ENCODE peak calls at places on chromosomes 13 and 19, in five cellular contexts. One of them, this sample, is unnamed.

GRCh38 chr19:5621311-5621944 is 1.1 kb downstream of the SAFB2 start:
- DNase-seq in CD8-positive, alpha-beta T cell: no peak
- DNase-seq in heart left ventricle: no peak
- DNase-seq in fibroblast of the aortic adventitia: peak; percentile 13
- DNase-seq in lower lobe of right lung: no peak
- DNase-seq in this sample: no peak

GRCh38 chr13:97385146-97385545 is 48.8 kb upstream of the RAP2A start:
- DNase-seq in CD8-positive, alpha-beta T cell: no peak
- DNase-seq in heart left ventricle: no peak
- DNase-seq in fibroblast of the aortic adventitia: no peak
- DNase-seq in lower lobe of right lung: no peak
- DNase-seq in this sample: no peak

GRCh38 chr19:23399443-23399842 is 4.2 kb upstream of the ZNF91 start:
- DNase-seq in CD8-positive, alpha-beta T cell: no peak
- DNase-seq in heart left ventricle: no peak
- DNase-seq in fibroblast of the aortic adventitia: no peak
- DNase-seq in lower lobe of right lung: no peak
- DNase-seq in this sample: no peak

GRCh38 chr19:46060012-46060411 is 19.2 kb upstream of the IGFL4 start:
- DNase-seq in CD8-positive, alpha-beta T cell: no peak
- DNase-seq in heart left ventricle: no peak
- DNase-seq in fibroblast of the aortic adventitia: no peak
- DNase-seq in lower lobe of right lung: no peak
- DNase-seq in this sample: no peak

GRCh38 chr19:2425622-2426581 is 1.5 kb downstream of the TIMM13 start:
- DNase-seq in CD8-positive, alpha-beta T cell: no peak
- DNase-seq in heart left ventricle: no peak
- DNase-seq in fibroblast of the aortic adventitia: no peak
- DNase-seq in lower lobe of right lung: no peak
- DNase-seq in this sample: no peak

GRCh38 chr13:99375806-99376080 is 68.5 kb upstream of the GPR183 start:
- DNase-seq in CD8-positive, alpha-beta T cell: no peak
- DNase-seq in heart left ventricle: no peak
- DNase-seq in fibroblast of the aortic adventitia: no peak
- DNase-seq in lower lobe of right lung: no peak
- DNase-seq in this sample: no peak

GRCh38 chr19:18274776-18275356 is 614 bp upstream of the IQCN start:
- DNase-seq in CD8-positive, alpha-beta T cell: no peak
- DNase-seq in heart left ventricle: peak; percentile 93
- DNase-seq in fibroblast of the aortic adventitia: peak; percentile 91
- DNase-seq in lower lobe of right lung: peak; percentile 79
- DNase-seq in this sample: no peak

GRCh38 chr19:484494-484893 is 11.8 kb upstream of the MADCAM1 start:
- DNase-seq in CD8-positive, alpha-beta T cell: no peak
- DNase-seq in heart left ventricle: no peak
- DNase-seq in fibroblast of the aortic adventitia: no peak
- DNase-seq in lower lobe of right lung: no peak
- DNase-seq in this sample: no peak

GRCh38 chr13:99572921-99573320 is 71.6 kb downstream of the TM9SF2 start:
- DNase-seq in CD8-positive, alpha-beta T cell: no peak
- DNase-seq in heart left ventricle: no peak
- DNase-seq in fibroblast of the aortic adventitia: peak; percentile 9
- DNase-seq in lower lobe of right lung: no peak
- DNase-seq in this sample: no peak

GRCh38 chr19:39133431-39134270 is 8.1 kb downstream of the PAK4 start:
- DNase-seq in CD8-positive, alpha-beta T cell: no peak
- DNase-seq in heart left ventricle: no peak
- DNase-seq in fibroblast of the aortic adventitia: no peak
- DNase-seq in lower lobe of right lung: no peak
- DNase-seq in this sample: no peak

GRCh38 chr19:31338069-31338767 is 11.0 kb downstream of the TSHZ3 start:
- DNase-seq in CD8-positive, alpha-beta T cell: no peak
- DNase-seq in heart left ventricle: peak; percentile 69
- DNase-seq in fibroblast of the aortic adventitia: peak; percentile 75
- DNase-seq in lower lobe of right lung: no peak
- DNase-seq in this sample: no peak

GRCh38 chr13:28717170-28717569 is 1.6 kb downstream of the SLC46A3 start:
- DNase-seq in CD8-positive, alpha-beta T cell: no peak
- DNase-seq in heart left ventricle: no peak
- DNase-seq in fibroblast of the aortic adventitia: no peak
- DNase-seq in lower lobe of right lung: no peak
- DNase-seq in this sample: no peak

GRCh38 chr13:37747071-37747612 is 122.4 kb downstream of the TRPC4 start:
- DNase-seq in CD8-positive, alpha-beta T cell: no peak
- DNase-seq in heart left ventricle: no peak
- DNase-seq in fibroblast of the aortic adventitia: peak; percentile 71
- DNase-seq in lower lobe of right lung: no peak
- DNase-seq in this sample: no peak

GRCh38 chr13:43140985-43141384 is 117.6 kb downstream of the DNAJC15 start:
- DNase-seq in CD8-positive, alpha-beta T cell: no peak
- DNase-seq in heart left ventricle: no peak
- DNase-seq in fibroblast of the aortic adventitia: no peak
- DNase-seq in lower lobe of right lung: no peak
- DNase-seq in this sample: no peak

GRCh38 chr13:25699056-25699455 is 327.3 kb downstream of the ATP8A2 start:
- DNase-seq in CD8-positive, alpha-beta T cell: no peak
- DNase-seq in heart left ventricle: no peak
- DNase-seq in fibroblast of the aortic adventitia: no peak
- DNase-seq in lower lobe of right lung: no peak
- DNase-seq in this sample: no peak

GRCh38 chr13:54445865-54446264 is 1417.3 kb downstream of the OLFM4 start:
- DNase-seq in CD8-positive, alpha-beta T cell: no peak
- DNase-seq in heart left ventricle: no peak
- DNase-seq in fibroblast of the aortic adventitia: no peak
- DNase-seq in lower lobe of right lung: no peak
- DNase-seq in this sample: no peak

GRCh38 chr19:41945135-41945766 is 13.9 kb downstream of the RABAC1 start:
- DNase-seq in CD8-positive, alpha-beta T cell: peak; percentile 83
- DNase-seq in heart left ventricle: no peak
- DNase-seq in fibroblast of the aortic adventitia: no peak
- DNase-seq in lower lobe of right lung: no peak
- DNase-seq in this sample: peak; percentile 90

GRCh38 chr13:112893570-112894422 is 75.2 kb upstream of the MCF2L start:
- DNase-seq in CD8-positive, alpha-beta T cell: no peak
- DNase-seq in heart left ventricle: peak; percentile 35
- DNase-seq in fibroblast of the aortic adventitia: peak; percentile 6
- DNase-seq in lower lobe of right lung: peak; percentile 58
- DNase-seq in this sample: peak; percentile 89

GRCh38 chr13:33111414-33112110 is 95.3 kb downstream of the KL start:
- DNase-seq in CD8-positive, alpha-beta T cell: no peak
- DNase-seq in heart left ventricle: no peak
- DNase-seq in fibroblast of the aortic adventitia: peak; percentile 57
- DNase-seq in lower lobe of right lung: no peak
- DNase-seq in this sample: no peak

GRCh38 chr19:34588249-34588648 is 88.7 kb downstream of the SCGB2B2 start:
- DNase-seq in CD8-positive, alpha-beta T cell: no peak
- DNase-seq in heart left ventricle: no peak
- DNase-seq in fibroblast of the aortic adventitia: no peak
- DNase-seq in lower lobe of right lung: no peak
- DNase-seq in this sample: no peak

GRCh38 chr19:29795882-29796523 is 15.8 kb upstream of the CCNE1 start:
- DNase-seq in CD8-positive, alpha-beta T cell: no peak
- DNase-seq in heart left ventricle: no peak
- DNase-seq in fibroblast of the aortic adventitia: no peak
- DNase-seq in lower lobe of right lung: peak; percentile 9
- DNase-seq in this sample: no peak

GRCh38 chr19:5534787-5535586 is 32.8 kb downstream of the TINCR start:
- DNase-seq in CD8-positive, alpha-beta T cell: no peak
- DNase-seq in heart left ventricle: no peak
- DNase-seq in fibroblast of the aortic adventitia: peak; percentile 6
- DNase-seq in lower lobe of right lung: no peak
- DNase-seq in this sample: no peak

GRCh38 chr19:46748325-46749109 is 2.3 kb upstream of the STRN4 start:
- DNase-seq in CD8-positive, alpha-beta T cell: peak; percentile 72
- DNase-seq in heart left ventricle: no peak
- DNase-seq in fibroblast of the aortic adventitia: peak; percentile 76
- DNase-seq in lower lobe of right lung: peak; percentile 78
- DNase-seq in this sample: no peak

GRCh38 chr13:113835461-113836274 is 28.2 kb downstream of the GAS6 start:
- DNase-seq in CD8-positive, alpha-beta T cell: no peak
- DNase-seq in heart left ventricle: no peak
- DNase-seq in fibroblast of the aortic adventitia: peak; percentile 62
- DNase-seq in lower lobe of right lung: peak; percentile 36
- DNase-seq in this sample: peak; percentile 47

GRCh38 chr19:45794627-45795026 is 2.0 kb upstream of the DMWD start:
- DNase-seq in CD8-positive, alpha-beta T cell: no peak
- DNase-seq in heart left ventricle: no peak
- DNase-seq in fibroblast of the aortic adventitia: no peak
- DNase-seq in lower lobe of right lung: no peak
- DNase-seq in this sample: no peak

GRCh38 chr19:40954573-40954972 is 36.5 kb upstream of the CYP2B6 start:
- DNase-seq in CD8-positive, alpha-beta T cell: no peak
- DNase-seq in heart left ventricle: no peak
- DNase-seq in fibroblast of the aortic adventitia: no peak
- DNase-seq in lower lobe of right lung: no peak
- DNase-seq in this sample: no peak

GRCh38 chr19:14300281-14300680 is 81.0 kb upstream of the ADGRE5 start:
- DNase-seq in CD8-positive, alpha-beta T cell: no peak
- DNase-seq in heart left ventricle: no peak
- DNase-seq in fibroblast of the aortic adventitia: no peak
- DNase-seq in lower lobe of right lung: no peak
- DNase-seq in this sample: no peak

GRCh38 chr13:31018511-31018910 is 86.1 kb downstream of the TEX26 start:
- DNase-seq in CD8-positive, alpha-beta T cell: no peak
- DNase-seq in heart left ventricle: no peak
- DNase-seq in fibroblast of the aortic adventitia: no peak
- DNase-seq in lower lobe of right lung: no peak
- DNase-seq in this sample: no peak

GRCh38 chr19:45630463-45630862 is 8.7 kb downstream of the EML2 start:
- DNase-seq in CD8-positive, alpha-beta T cell: no peak
- DNase-seq in heart left ventricle: no peak
- DNase-seq in fibroblast of the aortic adventitia: peak; percentile 95
- DNase-seq in lower lobe of right lung: no peak
- DNase-seq in this sample: peak; percentile 81

GRCh38 chr13:38735655-38736440 is 49.0 kb downstream of the FREM2 start:
- DNase-seq in CD8-positive, alpha-beta T cell: no peak
- DNase-seq in heart left ventricle: no peak
- DNase-seq in fibroblast of the aortic adventitia: no peak
- DNase-seq in lower lobe of right lung: no peak
- DNase-seq in this sample: no peak

DNA sequence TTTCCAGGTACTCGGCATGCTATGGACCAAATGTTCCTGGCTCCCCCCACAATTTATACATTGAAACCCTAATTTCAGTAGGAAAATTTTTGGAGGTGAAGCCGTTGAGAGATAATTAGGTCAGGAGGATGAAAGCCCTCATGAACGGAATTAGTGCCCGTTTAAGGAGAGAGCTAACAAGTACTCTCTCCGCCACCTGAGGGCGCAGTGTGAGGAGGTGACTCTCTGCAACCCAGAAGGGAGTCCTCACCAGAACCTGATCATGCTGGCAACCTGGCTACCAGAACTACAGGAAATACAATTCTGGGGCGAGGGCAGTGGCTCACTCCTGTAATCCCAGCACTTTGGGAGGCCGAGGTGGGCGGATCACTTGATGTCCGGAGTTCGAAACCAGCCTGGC is 397.8 kb downstream of the SLITRK5 start:
- DNase-seq in CD8-positive, alpha-beta T cell: no peak
- DNase-seq in heart left ventricle: no peak
- DNase-seq in fibroblast of the aortic adventitia: no peak
- DNase-seq in lower lobe of right lung: no peak
- DNase-seq in this sample: no peak
- TF ChIP-seq CTCF in CD8-positive, alpha-beta T cell: no peak
- TF ChIP-seq CTCF in heart left ventricle: no peak
- TF ChIP-seq CTCF in fibroblast of the aortic adventitia: no peak
- TF ChIP-seq CTCF in lower lobe of right lung: no peak
- TF ChIP-seq CTCF in this sample: peak; percentile 17

DNA sequence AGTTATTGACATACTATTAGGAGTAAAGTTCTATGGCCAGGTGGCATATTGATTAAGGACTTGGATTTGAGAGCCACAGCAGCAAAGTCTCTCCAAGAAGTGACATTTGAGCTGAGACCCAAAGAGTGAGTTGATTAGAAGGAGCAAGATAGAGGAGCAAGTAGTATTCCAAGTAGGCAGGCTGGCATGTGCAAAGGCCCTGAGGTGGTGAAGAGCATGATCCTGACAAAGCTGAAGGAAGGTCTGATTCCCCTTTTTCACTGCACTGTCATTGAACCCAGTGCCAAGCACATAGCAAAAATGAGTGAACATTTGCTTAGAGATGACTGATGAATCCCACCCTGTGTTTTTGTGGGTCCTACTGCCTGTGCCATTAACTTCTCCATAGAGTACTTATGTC is 4.7 kb downstream of the ZNF543 start:
- DNase-seq in CD8-positive, alpha-beta T cell: no peak
- DNase-seq in heart left ventricle: no peak
- DNase-seq in fibroblast of the aortic adventitia: no peak
- DNase-seq in lower lobe of right lung: no peak
- DNase-seq in this sample: no peak
- TF ChIP-seq CTCF in CD8-positive, alpha-beta T cell: no peak
- TF ChIP-seq CTCF in heart left ventricle: no peak
- TF ChIP-seq CTCF in fibroblast of the aortic adventitia: no peak
- TF ChIP-seq CTCF in lower lobe of right lung: no peak
- TF ChIP-seq CTCF in this sample: no peak

DNA sequence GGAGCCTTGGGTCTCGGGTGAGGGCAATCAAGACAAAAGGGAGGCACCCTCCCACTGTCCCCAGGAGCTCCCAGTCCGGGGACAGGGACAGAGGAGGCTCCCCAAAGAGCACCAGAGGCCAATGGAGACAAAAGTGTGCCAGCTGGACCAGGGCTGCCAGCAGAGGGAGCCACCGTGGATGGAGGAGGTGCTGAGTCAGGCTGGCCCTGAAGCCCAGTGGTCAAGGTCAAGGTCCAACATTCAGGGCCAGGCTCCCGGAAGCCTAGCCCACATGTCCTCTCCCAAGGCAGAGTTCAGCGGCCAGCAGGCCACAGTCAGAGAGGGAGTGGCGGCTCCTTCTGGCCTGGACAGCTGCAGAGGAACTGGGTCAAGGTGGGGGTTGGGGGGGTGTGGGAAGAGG is 8.4 kb downstream of the COL5A3 start:
- DNase-seq in CD8-positive, alpha-beta T cell: no peak
- DNase-seq in heart left ventricle: peak; percentile 73
- DNase-seq in fibroblast of the aortic adventitia: no peak
- DNase-seq in lower lobe of right lung: no peak
- DNase-seq in this sample: no peak
- TF ChIP-seq CTCF in CD8-positive, alpha-beta T cell: no peak
- TF ChIP-seq CTCF in heart left ventricle: peak; percentile 20
- TF ChIP-seq CTCF in fibroblast of the aortic adventitia: peak; percentile 46
- TF ChIP-seq CTCF in lower lobe of right lung: peak; percentile 34
- TF ChIP-seq CTCF in this sample: peak; percentile 49

GRCh38 chr13:44238011-44238421 is 135.6 kb upstream of the SERP2 start:
- DNase-seq in CD8-positive, alpha-beta T cell: no peak
- DNase-seq in heart left ventricle: no peak
- DNase-seq in fibroblast of the aortic adventitia: peak; percentile 68
- DNase-seq in lower lobe of right lung: no peak
- DNase-seq in this sample: no peak

GRCh38 chr13:44240611-44241010 is 133.0 kb upstream of the SERP2 start:
- DNase-seq in CD8-positive, alpha-beta T cell: no peak
- DNase-seq in heart left ventricle: no peak
- DNase-seq in fibroblast of the aortic adventitia: no peak
- DNase-seq in lower lobe of right lung: no peak
- DNase-seq in this sample: no peak

GRCh38 chr13:44244288-44244687 is 129.3 kb upstream of the SERP2 start:
- DNase-seq in CD8-positive, alpha-beta T cell: no peak
- DNase-seq in heart left ventricle: no peak
- DNase-seq in fibroblast of the aortic adventitia: no peak
- DNase-seq in lower lobe of right lung: no peak
- DNase-seq in this sample: no peak

GRCh38 chr13:44241638-44242037 is 132.0 kb upstream of the SERP2 start:
- DNase-seq in CD8-positive, alpha-beta T cell: no peak
- DNase-seq in heart left ventricle: no peak
- DNase-seq in fibroblast of the aortic adventitia: no peak
- DNase-seq in lower lobe of right lung: no peak
- DNase-seq in this sample: no peak

GRCh38 chr13:44243198-44243852 is 130.3 kb upstream of the SERP2 start:
- DNase-seq in CD8-positive, alpha-beta T cell: no peak
- DNase-seq in heart left ventricle: peak; percentile 46
- DNase-seq in fibroblast of the aortic adventitia: peak; percentile 57
- DNase-seq in lower lobe of right lung: peak; percentile 58
- DNase-seq in this sample: peak; percentile 16
- TF ChIP-seq CTCF in CD8-positive, alpha-beta T cell: no peak
- TF ChIP-seq CTCF in heart left ventricle: peak; percentile 46
- TF ChIP-seq CTCF in fibroblast of the aortic adventitia: peak; percentile 28
- TF ChIP-seq CTCF in lower lobe of right lung: peak; percentile 57
- TF ChIP-seq CTCF in this sample: peak; percentile 69